ENCODE peak calls at places on chromosomes 5 and 9, in four cellular contexts. E, C, H and W are unnamed samples.

GRCh38 chr9:91151741-91152095 is 210.0 kb downstream of the AUH start:
- DNase-seq in E (no peak), C (no peak), H (no peak), W (no peak)

GRCh38 chr9:71725590-71726338 is 42.5 kb downstream of the CEMIP2 start:
- DNase-seq in E (no peak), C (no peak), H (no peak), W (no peak)

GRCh38 chr5:157038568-157039187 is 20.2 kb downstream of the HAVCR1 start:
- DNase-seq in E (no peak), C (no peak), H (no peak), W (no peak)

GRCh38 chr5:136109453-136109852 is 23.2 kb upstream of the SMAD5 start:
- DNase-seq in E (no peak), C (no peak), H (no peak), W (no peak)

GRCh38 chr5:112978836-112979235 is 2.2 kb downstream of the DCP2 start:
- DNase-seq in E (no peak), C (no peak), H (no peak), W (no peak)

GRCh38 chr5:34811691-34812090 is 27.3 kb upstream of the TTC23L start:
- DNase-seq in E (no peak), C (no peak), H (no peak), W (no peak)

GRCh38 chr5:6399978-6400910 is 21.9 kb upstream of the MED10 start:
- DNase-seq in E (no peak), C (no peak), H (no peak), W (no peak)

GRCh38 chr5:9302228-9302627 is 243.6 kb downstream of the SEMA5A start:
- DNase-seq in E (no peak), C (no peak), H (no peak), W (no peak)

GRCh38 chr9:136044971-136045594 is 50.0 kb downstream of the NACC2 start:
- DNase-seq in E (no peak), C (no peak), H (no peak), W (no peak)

GRCh38 chr5:173197375-173197891 is 37.6 kb downstream of the NKX2-5 start:
- DNase-seq in E (no peak), C (no peak), H (no peak), W (no peak)

GRCh38 chr5:147763791-147764525 is 18.6 kb downstream of the JAKMIP2 start:
- DNase-seq in E (no peak), C (no peak), H (no peak), W (no peak)